ENCODE peak calls at places on chromosomes 7 and 10, in four cellular contexts. Z is testis, S is esophagus squamous epithelium, C is IMR-90. I is an unnamed sample.
A peak's percentile ranks its signal among the peaks of the same experiment; 100 is the strongest.

GRCh38 chr7:47826754-47827153 is 121.5 kb downstream of the PKD1L1 start:
- DNase-seq in S (no peak), C (peak; percentile 83), Z (no peak), I (no peak)

GRCh38 chr7:122301858-122302745 is 2.4 kb downstream of the FEZF1 start:
- DNase-seq in C (no peak), Z (no peak), S (no peak), I (no peak)

GRCh38 chr10:132856869-132857524 is 71.0 kb upstream of the NKX6-2 start:
- DNase-seq in C (no peak), Z (no peak), S (no peak), I (no peak)

GRCh38 chr7:23696916-23697441 is 13.0 kb upstream of the STK31 start:
- DNase-seq in Z (peak; percentile 74), S (no peak), C (peak; percentile 46), I (peak; percentile 85)

GRCh38 chr7:48563334-48563733 is 361.0 kb upstream of the CDC14C start:
- DNase-seq in C (no peak), S (no peak), Z (no peak), I (no peak)

GRCh38 chr7:148156248-148156647 is 434.3 kb upstream of the C7orf33 start:
- DNase-seq in C (peak; percentile 1), Z (no peak), S (no peak), I (no peak)

GRCh38 chr10:42975558-42976352 is 101.1 kb upstream of the RET start:
- DNase-seq in Z (no peak), S (no peak), C (no peak), I (no peak)

GRCh38 chr10:525565-526315 is 163.7 kb downstream of the DIP2C start:
- DNase-seq in S (no peak), C (peak; percentile 61), Z (no peak), I (no peak)

GRCh38 chr10:34467364-34467763 is 347.7 kb downstream of the PARD3 start:
- DNase-seq in C (no peak), S (no peak), Z (no peak), I (no peak)

GRCh38 chr10:34469446-34469845 is 345.6 kb downstream of the PARD3 start:
- DNase-seq in C (no peak), Z (no peak), S (no peak), I (no peak)

GRCh38 chr10:34470307-34470706 is 344.8 kb downstream of the PARD3 start:
- DNase-seq in S (no peak), C (no peak), Z (no peak), I (no peak)

GRCh38 chr10:34464000-34464399 is 351.1 kb downstream of the PARD3 start:
- DNase-seq in C (no peak), Z (no peak), S (no peak), I (no peak)

GRCh38 chr10:34467902-34468301 is 347.2 kb downstream of the PARD3 start:
- DNase-seq in S (no peak), Z (no peak), C (no peak), I (no peak)
- TF ChIP-seq POLR2A in S (no peak), Z (no peak), C (no peak), I (no peak)

GRCh38 chr7:33062023-33062781 is at the start of gene NT5C3A:
- DNase-seq in C (no peak), Z (peak; percentile 36), S (no peak), I (peak; percentile 70)
- TF ChIP-seq POLR2A in C (peak; percentile 58), Z (no peak), S (peak; percentile 79), I (peak; percentile 73)

GRCh38 chr7:105295626-105296352 is 92.9 kb downstream of the SRPK2 start:
- DNase-seq in C (no peak), Z (no peak), S (no peak), I (no peak)
- TF ChIP-seq POLR2A in C (no peak), Z (no peak), S (no peak), I (no peak)

GRCh38 chr7:100680589-100681271 is 7.2 kb downstream of the GNB2 start:
- DNase-seq in Z (no peak), C (no peak), S (no peak), I (no peak)

GRCh38 chr7:100679129-100679926 is 5.8 kb downstream of the GNB2 start:
- DNase-seq in S (no peak), C (no peak), Z (peak; percentile 39), I (no peak)

GRCh38 chr7:100678291-100678984 is 4.9 kb downstream of the GNB2 start:
- DNase-seq in C (no peak), Z (no peak), S (no peak), I (no peak)

GRCh38 chr7:100681491-100682227 is 8.1 kb downstream of the GNB2 start:
- DNase-seq in S (no peak), Z (no peak), C (no peak), I (no peak)

DNA sequence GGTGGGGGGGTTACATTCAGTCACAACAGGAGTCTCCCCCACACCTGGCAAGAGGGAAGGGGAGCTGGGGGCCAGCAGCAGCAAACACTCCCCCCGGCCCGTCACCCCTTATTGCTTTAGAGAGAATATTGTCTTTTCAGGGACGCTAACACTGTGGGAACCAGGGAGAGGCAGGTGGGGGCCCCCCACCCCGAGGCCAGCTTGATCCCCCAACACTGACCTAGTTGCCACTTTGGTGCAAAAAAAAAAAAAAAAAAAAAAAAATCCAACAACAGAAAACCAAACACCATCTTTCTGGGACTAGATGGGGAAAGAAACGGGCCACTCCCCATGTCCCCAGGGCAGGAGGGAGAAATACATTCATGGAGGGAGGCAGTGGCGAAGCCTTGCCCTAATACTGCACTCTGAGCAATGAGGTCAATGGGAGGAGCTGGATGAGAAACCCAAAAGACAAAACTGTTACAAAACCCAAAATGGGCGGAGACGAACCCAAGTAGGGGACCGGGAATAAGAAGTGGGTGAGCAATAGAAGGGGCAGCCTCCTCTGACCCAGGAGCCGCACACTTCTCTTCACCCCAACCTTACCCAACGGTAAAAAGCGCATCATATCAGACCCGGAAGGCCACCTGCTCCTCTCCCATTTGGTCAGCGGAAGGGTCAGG is 6.5 kb downstream of the GNB2 start:
- DNase-seq in S (no peak), C (no peak), Z (peak; percentile 61), I (no peak)
- TF ChIP-seq POLR2A in S (no peak), C (no peak), Z (no peak), I (no peak)

DNA sequence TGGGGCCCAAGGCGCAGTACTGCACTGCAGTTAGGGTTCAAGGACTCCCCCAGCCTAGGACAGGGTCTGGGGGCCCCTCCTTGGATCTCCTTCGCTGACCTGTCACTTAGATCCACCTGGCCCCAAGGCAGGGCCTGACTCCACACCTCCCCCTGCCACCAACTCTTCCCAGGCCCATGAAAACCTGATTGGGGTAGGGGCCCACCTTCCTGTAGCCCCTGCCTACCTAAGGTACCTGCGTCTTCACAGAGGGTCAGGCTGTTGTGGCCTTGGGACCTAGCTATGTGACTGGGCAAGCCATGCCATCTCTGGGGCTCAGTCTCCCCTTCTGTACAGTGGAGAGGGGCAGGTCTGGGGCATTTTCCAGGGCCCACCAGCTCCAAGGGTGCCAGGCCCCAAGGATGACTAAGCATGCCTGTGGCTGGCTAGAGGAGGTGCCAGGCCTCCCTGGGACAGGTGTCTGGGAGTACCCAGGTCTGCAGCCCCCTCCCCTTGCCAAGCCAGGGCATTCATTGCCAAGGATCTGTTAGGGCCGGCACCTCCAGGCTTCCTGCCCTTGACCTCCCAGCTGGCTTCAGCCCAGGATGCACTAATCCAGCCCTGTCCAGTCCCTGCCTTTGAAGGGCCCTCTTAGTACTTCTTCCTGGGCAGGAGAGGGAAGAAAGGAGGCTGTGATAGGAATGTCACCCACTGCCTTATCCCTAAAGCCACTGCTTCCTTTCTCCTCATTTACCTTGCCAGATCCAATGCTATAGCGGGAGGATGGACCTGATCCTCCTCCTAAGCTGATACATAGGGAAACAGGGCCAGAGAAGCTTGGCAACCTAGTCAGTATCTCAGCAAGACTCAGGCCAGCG is 1.3 kb downstream of the LIMK1 start:
- DNase-seq in Z (no peak), C (no peak), S (no peak), I (no peak)
- TF ChIP-seq POLR2A in Z (no peak), C (no peak), S (no peak), I (no peak)

GRCh38 chr7:101916041-101916800 is 98.8 kb downstream of the CUX1 start:
- DNase-seq in Z (no peak), C (no peak), S (no peak), I (no peak)

GRCh38 chr7:101916876-101917275 is 99.5 kb downstream of the CUX1 start:
- DNase-seq in S (no peak), Z (no peak), C (no peak), I (no peak)

GRCh38 chr7:101913876-101914275 is 96.5 kb downstream of the CUX1 start:
- DNase-seq in C (peak; percentile 76), Z (no peak), S (no peak), I (peak; percentile 43)

GRCh38 chr7:101913247-101913721 is 95.9 kb downstream of the CUX1 start:
- DNase-seq in S (no peak), Z (no peak), C (no peak), I (no peak)

DNA sequence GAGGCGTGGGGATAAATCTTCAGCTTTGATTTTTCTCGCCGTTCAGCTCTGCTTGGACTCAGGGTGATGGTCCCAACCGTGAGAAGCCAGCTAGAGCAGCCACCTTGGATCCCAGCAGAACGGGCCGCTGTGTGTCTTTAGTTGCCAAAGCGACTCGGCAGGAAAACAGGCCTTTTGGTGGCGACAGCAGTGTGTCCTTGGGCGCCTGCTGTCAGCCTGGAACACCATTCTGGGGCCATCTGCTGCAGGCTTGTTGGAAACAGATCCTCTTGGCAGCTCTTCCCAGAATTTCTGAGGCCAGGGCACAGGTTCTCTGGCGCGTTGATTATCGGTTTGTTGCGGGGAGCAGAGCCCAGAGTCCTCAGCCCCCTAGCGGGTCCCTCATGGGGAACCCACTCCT is 97.6 kb downstream of the CUX1 start:
- DNase-seq in S (no peak), C (no peak), Z (no peak), I (no peak)
- TF ChIP-seq POLR2A in S (no peak), C (no peak), Z (no peak), I (no peak)

DNA sequence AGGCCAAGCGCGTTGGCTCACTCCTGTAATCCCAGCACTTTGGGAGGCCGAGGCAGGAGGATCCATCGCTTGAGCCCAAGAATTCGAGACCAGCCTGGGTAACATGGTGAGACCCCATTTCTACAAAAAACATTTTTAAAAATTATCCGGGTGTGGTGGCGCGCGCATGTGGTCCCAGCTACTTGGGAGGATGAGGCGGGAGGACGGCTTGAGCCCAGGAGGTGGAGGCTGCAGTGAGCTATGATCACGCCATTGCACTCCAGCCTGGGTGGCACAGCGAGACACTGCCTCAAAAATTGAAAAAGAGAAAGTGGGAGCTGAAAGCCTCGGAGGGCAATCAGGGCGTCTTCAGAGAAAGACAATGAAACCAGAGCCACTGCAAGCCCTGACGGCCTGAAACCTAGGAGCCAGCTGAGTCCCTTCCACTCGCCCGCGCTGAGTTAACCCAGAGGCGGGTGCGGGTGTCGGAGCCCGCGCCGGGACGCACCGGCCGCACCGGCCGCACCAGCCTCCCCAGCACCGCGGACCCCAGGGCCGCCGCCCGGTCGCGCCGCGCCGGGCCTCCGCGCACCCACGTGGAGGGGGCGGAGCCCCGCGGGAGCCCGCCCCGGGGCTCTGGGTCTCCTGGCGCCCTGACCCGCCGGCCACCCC is 22.4 kb downstream of the ZFAND2A start:
- DNase-seq in Z (no peak), S (no peak), C (no peak), I (no peak)
- TF ChIP-seq POLR2A in Z (no peak), S (no peak), C (no peak), I (no peak)

GRCh38 chr7:44882899-44883298 is 2.4 kb downstream of the PURB start:
- DNase-seq in C (peak; percentile 26), Z (no peak), S (no peak), I (no peak)
- TF ChIP-seq POLR2A in C (no peak), Z (no peak), S (no peak), I (no peak)

GRCh38 chr7:74269757-74270277 is 15.6 kb upstream of the RFC2 start:
- DNase-seq in S (no peak), C (peak; percentile 74), Z (peak; percentile 68), I (peak; percentile 66)
- TF ChIP-seq POLR2A in S (no peak), C (no peak), Z (no peak), I (no peak)

I was measured in erythroblast.